ENCODE peak calls at places on chromosome 12, in seven cellular contexts. One of them, this sample, is unnamed.

GRCh38 chr12:46603776-46604456 is 221.9 kb downstream of the SLC38A4 start:
- DNase-seq in lung: no peak
- DNase-seq in epithelial cell of esophagus: no peak
- DNase-seq in GM12865: no peak
- DNase-seq in lower leg skin: no peak
- DNase-seq in OCI-LY7: no peak
- DNase-seq in dorsolateral prefrontal cortex: no peak
- DNase-seq in this sample: no peak

GRCh38 chr12:132400011-132400641 is 70.7 kb upstream of the GALNT9 start:
- DNase-seq in lower leg skin: no peak
- DNase-seq in dorsolateral prefrontal cortex: no peak
- DNase-seq in epithelial cell of esophagus: no peak
- DNase-seq in lung: no peak
- DNase-seq in OCI-LY7: no peak
- DNase-seq in GM12865: no peak
- DNase-seq in this sample: no peak

GRCh38 chr12:71787574-71787973 is 32.9 kb downstream of the RAB21 start:
- DNase-seq in dorsolateral prefrontal cortex: no peak
- DNase-seq in lower leg skin: no peak
- DNase-seq in GM12865: no peak
- DNase-seq in lung: no peak
- DNase-seq in epithelial cell of esophagus: no peak
- DNase-seq in OCI-LY7: no peak
- DNase-seq in this sample: no peak

GRCh38 chr12:40351976-40352375 is 127.2 kb downstream of the LRRK2 start:
- DNase-seq in dorsolateral prefrontal cortex: no peak
- DNase-seq in OCI-LY7: no peak
- DNase-seq in lung: no peak
- DNase-seq in GM12865: no peak
- DNase-seq in lower leg skin: no peak
- DNase-seq in epithelial cell of esophagus: peak; percentile 41
- DNase-seq in this sample: no peak

GRCh38 chr12:100539209-100539608 is 34.3 kb upstream of the GAS2L3 start:
- DNase-seq in GM12865: peak; percentile 34
- DNase-seq in epithelial cell of esophagus: peak; percentile 63
- DNase-seq in lower leg skin: no peak
- DNase-seq in lung: no peak
- DNase-seq in OCI-LY7: peak; percentile 15
- DNase-seq in dorsolateral prefrontal cortex: no peak
- DNase-seq in this sample: peak; percentile 40

GRCh38 chr12:123267991-123268843 is 3.4 kb downstream of the CDK2AP1 start:
- DNase-seq in OCI-LY7: no peak
- DNase-seq in lower leg skin: no peak
- DNase-seq in epithelial cell of esophagus: no peak
- DNase-seq in lung: no peak
- DNase-seq in dorsolateral prefrontal cortex: peak; percentile 78
- DNase-seq in GM12865: no peak
- DNase-seq in this sample: no peak

GRCh38 chr12:96035283-96036236 is at the start of gene LTA4H:
- DNase-seq in lung: peak; percentile 98
- DNase-seq in dorsolateral prefrontal cortex: peak; percentile 97
- DNase-seq in GM12865: peak; percentile 98
- DNase-seq in epithelial cell of esophagus: peak; percentile 99
- DNase-seq in OCI-LY7: peak; percentile 99
- DNase-seq in lower leg skin: peak; percentile 97
- DNase-seq in this sample: peak; percentile 98

GRCh38 chr12:64551676-64552075 is 58.6 kb upstream of the RASSF3 start:
- DNase-seq in epithelial cell of esophagus: no peak
- DNase-seq in lower leg skin: peak; percentile 54
- DNase-seq in OCI-LY7: no peak
- DNase-seq in lung: no peak
- DNase-seq in GM12865: no peak
- DNase-seq in dorsolateral prefrontal cortex: no peak
- DNase-seq in this sample: peak; percentile 17

GRCh38 chr12:110776410-110776809 is 33.7 kb upstream of the PPP1CC start:
- DNase-seq in lower leg skin: no peak
- DNase-seq in dorsolateral prefrontal cortex: no peak
- DNase-seq in OCI-LY7: peak; percentile 87
- DNase-seq in epithelial cell of esophagus: no peak
- DNase-seq in GM12865: peak; percentile 96
- DNase-seq in lung: no peak
- DNase-seq in this sample: no peak

GRCh38 chr12:22284871-22285270 is 49.6 kb downstream of the ST8SIA1 start:
- DNase-seq in lower leg skin: no peak
- DNase-seq in GM12865: no peak
- DNase-seq in epithelial cell of esophagus: peak; percentile 23
- DNase-seq in OCI-LY7: no peak
- DNase-seq in lung: no peak
- DNase-seq in dorsolateral prefrontal cortex: no peak
- DNase-seq in this sample: no peak

GRCh38 chr12:47530050-47530449 is 175.8 kb downstream of the RPAP3 start:
- DNase-seq in GM12865: no peak
- DNase-seq in lower leg skin: no peak
- DNase-seq in dorsolateral prefrontal cortex: no peak
- DNase-seq in epithelial cell of esophagus: no peak
- DNase-seq in lung: no peak
- DNase-seq in OCI-LY7: no peak
- DNase-seq in this sample: no peak

GRCh38 chr12:101414533-101415119 is 7.1 kb upstream of the ARL1 start:
- DNase-seq in OCI-LY7: peak; percentile 73
- DNase-seq in lung: peak; percentile 35
- DNase-seq in GM12865: peak; percentile 70
- DNase-seq in epithelial cell of esophagus: peak; percentile 66
- DNase-seq in lower leg skin: peak; percentile 45
- DNase-seq in dorsolateral prefrontal cortex: no peak
- DNase-seq in this sample: peak; percentile 76

GRCh38 chr12:34361721-34362316 is 339.5 kb downstream of the ALG10 start:
- DNase-seq in OCI-LY7: no peak
- DNase-seq in dorsolateral prefrontal cortex: no peak
- DNase-seq in lower leg skin: no peak
- DNase-seq in lung: no peak
- DNase-seq in GM12865: no peak
- DNase-seq in epithelial cell of esophagus: no peak
- DNase-seq in this sample: no peak

GRCh38 chr12:78802593-78802992 is 62.0 kb upstream of the SYT1 start:
- DNase-seq in dorsolateral prefrontal cortex: no peak
- DNase-seq in OCI-LY7: no peak
- DNase-seq in lower leg skin: no peak
- DNase-seq in lung: no peak
- DNase-seq in GM12865: no peak
- DNase-seq in epithelial cell of esophagus: peak; percentile 86
- DNase-seq in this sample: peak; percentile 67

GRCh38 chr12:119807380-119807779 is 69.7 kb downstream of the CIT start:
- DNase-seq in epithelial cell of esophagus: no peak
- DNase-seq in lower leg skin: no peak
- DNase-seq in GM12865: no peak
- DNase-seq in dorsolateral prefrontal cortex: no peak
- DNase-seq in OCI-LY7: no peak
- DNase-seq in lung: no peak
- DNase-seq in this sample: no peak

GRCh38 chr12:123233505-123234299 is 466 bp downstream of the MTRFR start:
- DNase-seq in dorsolateral prefrontal cortex: no peak
- DNase-seq in epithelial cell of esophagus: peak; percentile 18
- DNase-seq in lung: no peak
- DNase-seq in lower leg skin: no peak
- DNase-seq in OCI-LY7: peak; percentile 24
- DNase-seq in GM12865: peak; percentile 18
- DNase-seq in this sample: no peak

GRCh38 chr12:45235087-45236025 is 19.5 kb downstream of the ANO6 start:
- DNase-seq in epithelial cell of esophagus: peak; percentile 94
- DNase-seq in GM12865: peak; percentile 51
- DNase-seq in lower leg skin: peak; percentile 33
- DNase-seq in lung: peak; percentile 35
- DNase-seq in OCI-LY7: no peak
- DNase-seq in dorsolateral prefrontal cortex: no peak
- DNase-seq in this sample: peak; percentile 74

GRCh38 chr12:9256758-9257405 is 48.7 kb upstream of the PZP start:
- DNase-seq in OCI-LY7: no peak
- DNase-seq in epithelial cell of esophagus: no peak
- DNase-seq in lung: no peak
- DNase-seq in lower leg skin: no peak
- DNase-seq in GM12865: no peak
- DNase-seq in dorsolateral prefrontal cortex: no peak
- DNase-seq in this sample: no peak

GRCh38 chr12:91178139-91178561 is 4.5 kb downstream of the DCN start:
- DNase-seq in lower leg skin: no peak
- DNase-seq in OCI-LY7: no peak
- DNase-seq in lung: no peak
- DNase-seq in epithelial cell of esophagus: peak; percentile 26
- DNase-seq in dorsolateral prefrontal cortex: no peak
- DNase-seq in GM12865: no peak
- DNase-seq in this sample: peak; percentile 69

GRCh38 chr12:91180162-91180561 is 2.5 kb downstream of the DCN start:
- DNase-seq in OCI-LY7: no peak
- DNase-seq in epithelial cell of esophagus: no peak
- DNase-seq in lung: no peak
- DNase-seq in lower leg skin: no peak
- DNase-seq in GM12865: no peak
- DNase-seq in dorsolateral prefrontal cortex: no peak
- DNase-seq in this sample: no peak

GRCh38 chr12:91179315-91179714 is 3.3 kb downstream of the DCN start:
- DNase-seq in lower leg skin: peak; percentile 64
- DNase-seq in epithelial cell of esophagus: peak; percentile 17
- DNase-seq in dorsolateral prefrontal cortex: no peak
- DNase-seq in lung: no peak
- DNase-seq in GM12865: no peak
- DNase-seq in OCI-LY7: no peak
- DNase-seq in this sample: peak; percentile 84

GRCh38 chr12:91178801-91179200 is 3.8 kb downstream of the DCN start:
- DNase-seq in dorsolateral prefrontal cortex: no peak
- DNase-seq in lung: no peak
- DNase-seq in GM12865: no peak
- DNase-seq in OCI-LY7: no peak
- DNase-seq in lower leg skin: no peak
- DNase-seq in epithelial cell of esophagus: no peak
- DNase-seq in this sample: no peak

GRCh38 chr12:91177380-91177779 is 5.2 kb downstream of the DCN start:
- DNase-seq in GM12865: no peak
- DNase-seq in dorsolateral prefrontal cortex: no peak
- DNase-seq in OCI-LY7: no peak
- DNase-seq in lung: no peak
- DNase-seq in epithelial cell of esophagus: no peak
- DNase-seq in lower leg skin: no peak
- DNase-seq in this sample: no peak
- H3K4me3 ChIP-seq in GM12865: no peak overlapping the region
- H3K4me3 ChIP-seq in dorsolateral prefrontal cortex: peak overlapping the region; percentile 51
- H3K4me3 ChIP-seq in OCI-LY7: no peak overlapping the region
- H3K4me3 ChIP-seq in lung: no peak overlapping the region
- H3K4me3 ChIP-seq in epithelial cell of esophagus: no peak overlapping the region
- H3K4me3 ChIP-seq in lower leg skin: no peak overlapping the region
- H3K4me3 ChIP-seq in this sample: peak overlapping the region; percentile 51

GRCh38 chr12:89565002-89565401 is 39.2 kb upstream of the POC1B start:
- DNase-seq in OCI-LY7: no peak
- DNase-seq in epithelial cell of esophagus: no peak
- DNase-seq in lung: no peak
- DNase-seq in GM12865: no peak
- DNase-seq in dorsolateral prefrontal cortex: no peak
- DNase-seq in lower leg skin: no peak
- DNase-seq in this sample: no peak
- H3K4me3 ChIP-seq in OCI-LY7: no peak overlapping the region
- H3K4me3 ChIP-seq in epithelial cell of esophagus: no peak overlapping the region
- H3K4me3 ChIP-seq in lung: no peak overlapping the region
- H3K4me3 ChIP-seq in GM12865: no peak overlapping the region
- H3K4me3 ChIP-seq in dorsolateral prefrontal cortex: no peak overlapping the region
- H3K4me3 ChIP-seq in lower leg skin: no peak overlapping the region
- H3K4me3 ChIP-seq in this sample: no peak overlapping the region

DNA sequence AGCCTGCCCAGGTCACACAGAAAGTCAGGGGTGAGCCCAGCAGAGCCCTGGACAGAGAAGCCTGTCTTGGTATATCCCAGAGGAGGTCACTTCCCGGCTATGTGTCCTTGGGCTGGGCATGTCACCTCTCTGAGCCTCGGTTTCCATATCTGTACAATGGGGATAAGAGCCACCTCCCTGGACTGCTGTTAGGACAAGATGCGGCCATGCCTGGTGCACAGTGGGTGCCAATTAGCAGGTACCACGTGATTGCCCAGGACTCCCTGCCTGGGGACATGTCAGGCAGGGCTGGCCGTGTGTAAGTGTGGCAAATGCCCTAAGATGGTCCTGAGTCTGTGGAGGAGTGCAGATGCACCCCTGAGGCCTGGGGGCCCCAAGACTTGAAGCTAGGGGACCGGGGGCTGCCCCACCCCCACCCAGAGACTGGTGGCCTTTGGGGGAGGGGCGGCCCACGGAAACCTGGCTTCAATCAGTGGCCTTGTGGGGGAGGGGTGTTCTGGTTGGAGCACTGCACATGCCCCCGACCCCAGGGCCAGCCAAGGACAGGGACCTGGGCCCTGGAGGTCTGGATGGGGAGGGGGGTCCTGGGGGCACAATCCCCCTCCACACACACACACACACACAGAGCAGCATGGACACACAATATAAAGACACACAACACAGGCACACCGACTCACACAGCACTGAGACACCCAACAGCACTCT is 878 bp downstream of the TMEM119 start:
- DNase-seq in OCI-LY7: no peak
- DNase-seq in lung: no peak
- DNase-seq in lower leg skin: no peak
- DNase-seq in GM12865: no peak
- DNase-seq in epithelial cell of esophagus: no peak
- DNase-seq in dorsolateral prefrontal cortex: no peak
- DNase-seq in this sample: no peak
- H3K4me3 ChIP-seq in OCI-LY7: no peak overlapping the region
- H3K4me3 ChIP-seq in lung: no peak overlapping the region
- H3K4me3 ChIP-seq in lower leg skin: no peak overlapping the region
- H3K4me3 ChIP-seq in GM12865: no peak overlapping the region
- H3K4me3 ChIP-seq in epithelial cell of esophagus: no peak overlapping the region
- H3K4me3 ChIP-seq in dorsolateral prefrontal cortex: peak overlapping the region; percentile 49
- H3K4me3 ChIP-seq in this sample: peak overlapping the region; percentile 70

DNA sequence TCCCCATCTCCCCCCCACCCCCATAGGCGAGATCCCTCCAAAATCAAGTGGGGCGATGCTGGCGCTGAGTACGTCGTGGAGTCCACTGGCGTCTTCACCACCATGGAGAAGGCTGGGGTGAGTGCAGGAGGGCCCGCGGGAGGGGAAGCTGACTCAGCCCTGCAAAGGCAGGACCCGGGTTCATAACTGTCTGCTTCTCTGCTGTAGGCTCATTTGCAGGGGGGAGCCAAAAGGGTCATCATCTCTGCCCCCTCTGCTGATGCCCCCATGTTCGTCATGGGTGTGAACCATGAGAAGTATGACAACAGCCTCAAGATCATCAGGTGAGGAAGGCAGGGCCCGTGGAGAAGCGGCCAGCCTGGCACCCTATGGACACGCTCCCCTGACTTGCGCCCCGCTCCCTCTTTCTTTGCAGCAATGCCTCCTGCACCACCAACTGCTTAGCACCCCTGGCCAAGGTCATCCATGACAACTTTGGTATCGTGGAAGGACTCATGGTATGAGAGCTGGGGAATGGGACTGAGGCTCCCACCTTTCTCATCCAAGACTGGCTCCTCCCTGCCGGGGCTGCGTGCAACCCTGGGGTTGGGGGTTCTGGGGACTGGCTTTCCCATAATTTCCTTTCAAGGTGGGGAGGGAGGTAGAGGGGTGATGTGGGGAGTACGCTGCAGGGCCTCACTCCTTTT is 2.7 kb downstream of the GAPDH start:
- DNase-seq in OCI-LY7: peak; percentile 21
- DNase-seq in lung: no peak
- DNase-seq in lower leg skin: no peak
- DNase-seq in epithelial cell of esophagus: no peak
- DNase-seq in dorsolateral prefrontal cortex: no peak
- DNase-seq in GM12865: peak; percentile 25
- DNase-seq in this sample: no peak
- H3K4me3 ChIP-seq in OCI-LY7: peak overlapping the region; percentile 93
- H3K4me3 ChIP-seq in lung: no peak overlapping the region
- H3K4me3 ChIP-seq in lower leg skin: no peak overlapping the region
- H3K4me3 ChIP-seq in epithelial cell of esophagus: peak overlapping the region; percentile 97
- H3K4me3 ChIP-seq in dorsolateral prefrontal cortex: peak overlapping the region; percentile 100
- H3K4me3 ChIP-seq in GM12865: peak overlapping the region; percentile 92
- H3K4me3 ChIP-seq in this sample: peak overlapping the region; percentile 96

GRCh38 chr12:53659011-53659551 is 16.8 kb downstream of the ATP5MC2 start:
- DNase-seq in GM12865: no peak
- DNase-seq in lung: peak; percentile 53
- DNase-seq in lower leg skin: peak; percentile 41
- DNase-seq in OCI-LY7: no peak
- DNase-seq in dorsolateral prefrontal cortex: peak; percentile 61
- DNase-seq in epithelial cell of esophagus: peak; percentile 18
- DNase-seq in this sample: peak; percentile 67
- H3K4me3 ChIP-seq in GM12865: no peak overlapping the region
- H3K4me3 ChIP-seq in lung: no peak overlapping the region
- H3K4me3 ChIP-seq in lower leg skin: no peak overlapping the region
- H3K4me3 ChIP-seq in OCI-LY7: no peak overlapping the region
- H3K4me3 ChIP-seq in dorsolateral prefrontal cortex: peak overlapping the region; percentile 24
- H3K4me3 ChIP-seq in epithelial cell of esophagus: no peak overlapping the region
- H3K4me3 ChIP-seq in this sample: no peak overlapping the region